ENCODE peak calls at places on chromosomes 4 and X, in nine cellular contexts. S is cardiac muscle cell; P is CD8-positive, alpha-beta T cell; V is left ventricle myocardium inferior; R is thyroid gland; A is H9; H is IMR-90; C is RWPE2; W is heart right ventricle. O is an unnamed sample.
A peak's percentile ranks its signal among the peaks of the same experiment; 100 is the strongest.

GRCh38 chrX:150577174-150577573 is 8.8 kb downstream of the MTM1 start:
- DNase-seq in S (no peak), P (no peak), V (no peak), R (no peak), A (no peak), H (no peak), C (no peak), W (no peak), O (no peak)

GRCh38 chr4:29278580-29278979 is 1441.6 kb upstream of the PCDH7 start:
- DNase-seq in S (no peak), P (no peak), V (no peak), R (no peak), A (no peak), H (peak; percentile 79), C (no peak), W (no peak), O (no peak)

GRCh38 chrX:68669094-68669830 is 21.8 kb downstream of the STARD8 start:
- DNase-seq in S (peak; percentile 25), P (no peak), V (no peak), R (no peak), A (no peak), H (no peak), C (no peak), W (no peak), O (peak; percentile 56)

GRCh38 chr4:42626629-42627028 is 30.3 kb downstream of the ATP8A1 start:
- DNase-seq in S (no peak), P (no peak), V (no peak), R (no peak), A (no peak), H (no peak), C (no peak), W (no peak), O (no peak)

GRCh38 chr4:80471701-80472100 is 136.2 kb downstream of the CFAP299 start:
- DNase-seq in S (peak; percentile 44), P (no peak), V (no peak), R (peak; percentile 78), A (peak; percentile 66), H (peak; percentile 67), C (no peak), W (no peak), O (no peak)

GRCh38 chrX:139286342-139286741 is 244.2 kb upstream of the F9 start:
- DNase-seq in S (no peak), P (no peak), V (no peak), R (no peak), A (no peak), H (no peak), C (no peak), W (no peak), O (no peak)

GRCh38 chr4:139453371-139454110 is 380 bp upstream of the RAB33B start:
- DNase-seq in S (peak; percentile 97), P (peak; percentile 97), V (peak; percentile 98), R (peak; percentile 99), A (peak; percentile 97), H (peak; percentile 97), C (peak; percentile 98), W (peak; percentile 98), O (peak; percentile 98)

GRCh38 chrX:3788494-3789233 is 75.2 kb upstream of the PRKX start:
- DNase-seq in S (no peak), P (peak; percentile 55), V (no peak), R (no peak), A (peak; percentile 58), H (no peak), C (no peak), W (no peak), O (no peak)

GRCh38 chr4:56226579-56226978 is 160.7 kb downstream of the AASDH start:
- DNase-seq in S (no peak), P (no peak), V (no peak), R (no peak), A (no peak), H (no peak), C (no peak), W (no peak), O (no peak)

GRCh38 chr4:102780476-102781144 is 19.8 kb upstream of the MANBA start:
- DNase-seq in S (peak; percentile 5), P (no peak), V (no peak), R (no peak), A (no peak), H (peak; percentile 62), C (no peak), W (no peak), O (no peak)

GRCh38 chr4:112519689-112520597 is 4.0 kb upstream of the NEUROG2 start:
- DNase-seq in S (no peak), P (no peak), V (no peak), R (no peak), A (peak; percentile 75), H (no peak), C (no peak), W (no peak), O (no peak)

GRCh38 chrX:118347131-118347530 is 1.2 kb downstream of the WDR44 start:
- DNase-seq in S (peak; percentile 6), P (no peak), V (no peak), R (no peak), A (no peak), H (peak; percentile 69), C (no peak), W (no peak), O (no peak)

GRCh38 chrX:22526339-22526738 is 253.6 kb downstream of the CBLL2 start:
- DNase-seq in S (no peak), P (no peak), V (no peak), R (no peak), A (no peak), H (peak; percentile 70), C (no peak), W (no peak), O (no peak)

GRCh38 chr4:146158036-146158745 is 17.3 kb upstream of the LSM6 start:
- DNase-seq in S (no peak), P (no peak), V (no peak), R (no peak), A (no peak), H (no peak), C (no peak), W (no peak), O (no peak)

GRCh38 chrX:92213781-92214180 is 434.6 kb downstream of the PCDH11X start:
- DNase-seq in S (no peak), P (no peak), V (no peak), R (no peak), A (no peak), H (peak; percentile 10), C (no peak), W (no peak), O (no peak)

GRCh38 chrX:29455702-29456101 is 759.7 kb upstream of the MAGEB2 start:
- DNase-seq in S (no peak), P (no peak), V (no peak), R (no peak), A (no peak), H (no peak), C (no peak), W (no peak), O (no peak)

GRCh38 chr4:35541888-35542213 is 702.5 kb downstream of the ARAP2 start:
- DNase-seq in S (no peak), P (no peak), V (no peak), R (no peak), A (peak; percentile 39), H (no peak), C (no peak), W (no peak), O (no peak)

GRCh38 chrX:111086521-111087127 is 9.4 kb upstream of the PAK3 start:
- DNase-seq in S (peak; percentile 52), P (no peak), V (no peak), R (no peak), A (no peak), H (no peak), C (no peak), W (no peak), O (no peak)

GRCh38 chr4:153758688-153759406 is 977 bp downstream of the RNF175 start:
- DNase-seq in S (no peak), P (no peak), V (no peak), R (no peak), A (no peak), H (no peak), C (no peak), W (no peak), O (no peak)

GRCh38 chrX:155761185-155761584 is 120.0 kb upstream of the VAMP7 start:
- DNase-seq in S (no peak), P (no peak), V (no peak), R (no peak), A (no peak), H (no peak), C (no peak), W (no peak), O (no peak)
- H3K9me3 ChIP-seq in S (no peaks in the 10 kb centered on the region), P (no peaks in the 10 kb centered on the region), V (peaks cover 6% of the 10 kb centered on the region), R (no peaks in the 10 kb centered on the region), A (peaks cover 17% of the 10 kb centered on the region), H (no peaks in the 10 kb centered on the region), C (no peaks in the 10 kb centered on the region), W (no peaks in the 10 kb centered on the region), O (no peaks in the 10 kb centered on the region)

DNA sequence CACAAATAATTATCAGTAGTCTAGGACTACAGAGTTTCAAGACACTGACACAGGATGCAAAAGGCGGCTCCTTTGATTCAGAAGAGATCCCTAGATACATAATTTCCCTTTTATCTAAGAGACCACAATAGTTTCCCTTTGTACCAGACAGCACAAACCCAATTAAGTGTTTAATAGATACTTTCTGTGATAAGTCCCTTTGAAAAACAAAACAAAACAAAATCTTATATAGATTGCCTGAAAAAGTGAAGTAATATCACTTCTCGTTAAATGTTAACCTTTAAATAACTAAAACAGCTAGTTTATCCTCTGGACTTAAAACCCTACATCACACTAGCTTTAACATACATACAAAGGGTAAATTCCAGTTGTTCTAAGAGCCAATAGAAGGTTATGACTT is 49.9 kb downstream of the APBB2 start:
- DNase-seq in S (no peak), P (no peak), V (no peak), R (no peak), A (no peak), H (no peak), C (no peak), W (no peak), O (no peak)
- H3K4me1 ChIP-seq in S (no peaks in the 10 kb centered on the region), P (no peaks in the 10 kb centered on the region), V (peaks cover 17% of the 10 kb centered on the region), R (peaks cover 12% of the 10 kb centered on the region), A (peaks cover 4% of the 10 kb centered on the region), H (peaks cover 11% of the 10 kb centered on the region), C (peaks cover 47% of the 10 kb centered on the region), W (peaks cover 7% of the 10 kb centered on the region), O (no peaks in the 10 kb centered on the region)

GRCh38 chr4:373062-373839 is 35.6 kb downstream of the ZNF141 start:
- DNase-seq in S (no peak), P (no peak), V (no peak), R (no peak), A (no peak), H (no peak), C (no peak), W (no peak), O (no peak)
- H3K9me3 ChIP-seq in S (peaks cover 25% of the 10 kb centered on the region), P (peaks cover 61% of the 10 kb centered on the region), V (peaks cover 100% of the 10 kb centered on the region), R (peaks cover 52% of the 10 kb centered on the region), A (peaks cover 77% of the 10 kb centered on the region), H (peaks cover 59% of the 10 kb centered on the region), C (peaks cover 73% of the 10 kb centered on the region), W (peaks cover 97% of the 10 kb centered on the region), O (peaks cover 15% of the 10 kb centered on the region)

GRCh38 chrX:116170444-116170843 is at the start of gene AGTR2:
- DNase-seq in S (no peak), P (no peak), V (no peak), R (no peak), A (no peak), H (no peak), C (no peak), W (no peak), O (no peak)

DNA sequence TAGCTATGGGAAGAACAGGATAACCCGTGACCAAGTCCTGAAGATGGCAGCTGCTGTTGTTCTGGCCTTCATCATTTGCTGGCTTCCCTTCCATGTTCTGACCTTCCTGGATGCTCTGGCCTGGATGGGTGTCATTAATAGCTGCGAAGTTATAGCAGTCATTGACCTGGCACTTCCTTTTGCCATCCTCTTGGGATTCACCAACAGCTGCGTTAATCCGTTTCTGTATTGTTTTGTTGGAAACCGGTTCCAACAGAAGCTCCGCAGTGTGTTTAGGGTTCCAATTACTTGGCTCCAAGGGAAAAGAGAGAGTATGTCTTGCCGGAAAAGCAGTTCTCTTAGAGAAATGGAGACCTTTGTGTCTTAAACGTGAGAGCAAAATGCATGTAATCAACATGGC is 2.5 kb downstream of the AGTR2 start:
- DNase-seq in S (no peak), P (no peak), V (no peak), R (no peak), A (no peak), H (no peak), C (no peak), W (no peak), O (no peak)
- H3K4me1 ChIP-seq in S (no peaks in the 10 kb centered on the region), P (no peaks in the 10 kb centered on the region), V (no peaks in the 10 kb centered on the region), R (no peaks in the 10 kb centered on the region), A (no peaks in the 10 kb centered on the region), H (no peaks in the 10 kb centered on the region), C (no peaks in the 10 kb centered on the region), W (no peaks in the 10 kb centered on the region), O (no peaks in the 10 kb centered on the region)

O was measured in BE2C.